ENCODE peak calls at places on chromosomes 11 and 22, in ten cellular contexts. One of them, this sample, is unnamed.

GRCh38 chr22:42277988-42278776 is 7.7 kb upstream of the TCF20 start:
- DNase-seq in kidney: peak; percentile 81
- DNase-seq in naive thymus-derived CD4-positive, alpha-beta T cell: no peak
- DNase-seq in adrenal gland: no peak
- DNase-seq in fibroblast of lung: peak; percentile 11
- DNase-seq in IMR-90: no peak
- DNase-seq in right lobe of liver: no peak
- DNase-seq in upper lobe of right lung: no peak
- DNase-seq in psoas muscle: peak; percentile 46
- DNase-seq in PC-9: peak; percentile 20
- DNase-seq in this sample: no peak

GRCh38 chr11:65798882-65799281 is 12.0 kb downstream of the OVOL1 start:
- DNase-seq in kidney: no peak
- DNase-seq in naive thymus-derived CD4-positive, alpha-beta T cell: no peak
- DNase-seq in adrenal gland: no peak
- DNase-seq in fibroblast of lung: no peak
- DNase-seq in IMR-90: no peak
- DNase-seq in right lobe of liver: no peak
- DNase-seq in upper lobe of right lung: no peak
- DNase-seq in psoas muscle: no peak
- DNase-seq in PC-9: no peak
- DNase-seq in this sample: no peak

GRCh38 chr11:64378335-64378884 is 19.4 kb downstream of the RPS6KA4 start:
- DNase-seq in kidney: peak; percentile 76
- DNase-seq in naive thymus-derived CD4-positive, alpha-beta T cell: no peak
- DNase-seq in adrenal gland: peak; percentile 88
- DNase-seq in fibroblast of lung: peak; percentile 25
- DNase-seq in IMR-90: no peak
- DNase-seq in right lobe of liver: no peak
- DNase-seq in upper lobe of right lung: no peak
- DNase-seq in psoas muscle: no peak
- DNase-seq in PC-9: no peak
- DNase-seq in this sample: no peak

GRCh38 chr11:17979770-17980371 is 33.0 kb downstream of the SERGEF start:
- DNase-seq in kidney: no peak
- DNase-seq in naive thymus-derived CD4-positive, alpha-beta T cell: peak; percentile 39
- DNase-seq in adrenal gland: no peak
- DNase-seq in fibroblast of lung: peak; percentile 19
- DNase-seq in IMR-90: peak; percentile 5
- DNase-seq in right lobe of liver: no peak
- DNase-seq in upper lobe of right lung: no peak
- DNase-seq in psoas muscle: no peak
- DNase-seq in PC-9: peak; percentile 35
- DNase-seq in this sample: peak; percentile 47

GRCh38 chr11:111949519-111950426 is 12.6 kb downstream of the DIXDC1 start:
- DNase-seq in kidney: no peak
- DNase-seq in naive thymus-derived CD4-positive, alpha-beta T cell: no peak
- DNase-seq in adrenal gland: peak; percentile 80
- DNase-seq in fibroblast of lung: no peak
- DNase-seq in IMR-90: no peak
- DNase-seq in right lobe of liver: no peak
- DNase-seq in upper lobe of right lung: no peak
- DNase-seq in psoas muscle: no peak
- DNase-seq in PC-9: no peak
- DNase-seq in this sample: no peak

GRCh38 chr11:133841279-133842043 is 3.9 kb downstream of the SPATA19 start:
- DNase-seq in kidney: no peak
- DNase-seq in naive thymus-derived CD4-positive, alpha-beta T cell: no peak
- DNase-seq in adrenal gland: no peak
- DNase-seq in fibroblast of lung: no peak
- DNase-seq in IMR-90: no peak
- DNase-seq in right lobe of liver: no peak
- DNase-seq in upper lobe of right lung: no peak
- DNase-seq in psoas muscle: no peak
- DNase-seq in PC-9: no peak
- DNase-seq in this sample: no peak

GRCh38 chr11:93740802-93741093 is 547 bp downstream of the TAF1D start:
- DNase-seq in kidney: peak; percentile 85
- DNase-seq in naive thymus-derived CD4-positive, alpha-beta T cell: no peak
- DNase-seq in adrenal gland: peak; percentile 72
- DNase-seq in fibroblast of lung: peak; percentile 68
- DNase-seq in IMR-90: peak; percentile 49
- DNase-seq in right lobe of liver: peak; percentile 64
- DNase-seq in upper lobe of right lung: peak; percentile 81
- DNase-seq in psoas muscle: peak; percentile 83
- DNase-seq in PC-9: peak; percentile 20
- DNase-seq in this sample: no peak

GRCh38 chr22:30400159-30400558 is 3.3 kb downstream of the SEC14L2 start:
- DNase-seq in kidney: no peak
- DNase-seq in naive thymus-derived CD4-positive, alpha-beta T cell: no peak
- DNase-seq in adrenal gland: no peak
- DNase-seq in fibroblast of lung: no peak
- DNase-seq in IMR-90: no peak
- DNase-seq in right lobe of liver: no peak
- DNase-seq in upper lobe of right lung: no peak
- DNase-seq in psoas muscle: no peak
- DNase-seq in PC-9: no peak
- DNase-seq in this sample: no peak

GRCh38 chr22:19691007-19691720 is 23.1 kb upstream of the SEPTIN5 start:
- DNase-seq in kidney: no peak
- DNase-seq in naive thymus-derived CD4-positive, alpha-beta T cell: no peak
- DNase-seq in adrenal gland: no peak
- DNase-seq in fibroblast of lung: no peak
- DNase-seq in IMR-90: no peak
- DNase-seq in right lobe of liver: no peak
- DNase-seq in upper lobe of right lung: peak; percentile 3
- DNase-seq in psoas muscle: no peak
- DNase-seq in PC-9: no peak
- DNase-seq in this sample: no peak

GRCh38 chr11:2215561-2216399 is 44.2 kb upstream of the TH start:
- DNase-seq in kidney: peak; percentile 73
- DNase-seq in naive thymus-derived CD4-positive, alpha-beta T cell: no peak
- DNase-seq in adrenal gland: no peak
- DNase-seq in fibroblast of lung: no peak
- DNase-seq in IMR-90: no peak
- DNase-seq in right lobe of liver: peak; percentile 14
- DNase-seq in upper lobe of right lung: peak; percentile 51
- DNase-seq in psoas muscle: no peak
- DNase-seq in PC-9: no peak
- DNase-seq in this sample: no peak

GRCh38 chr11:679271-680207 is 15.5 kb downstream of the DEAF1 start:
- DNase-seq in kidney: no peak
- DNase-seq in naive thymus-derived CD4-positive, alpha-beta T cell: no peak
- DNase-seq in adrenal gland: no peak
- DNase-seq in fibroblast of lung: no peak
- DNase-seq in IMR-90: no peak
- DNase-seq in right lobe of liver: peak; percentile 63
- DNase-seq in upper lobe of right lung: no peak
- DNase-seq in psoas muscle: no peak
- DNase-seq in PC-9: no peak
- DNase-seq in this sample: no peak

GRCh38 chr22:49929553-49929979 is 11.1 kb downstream of the CRELD2 start:
- DNase-seq in kidney: no peak
- DNase-seq in naive thymus-derived CD4-positive, alpha-beta T cell: peak; percentile 70
- DNase-seq in adrenal gland: no peak
- DNase-seq in fibroblast of lung: no peak
- DNase-seq in IMR-90: no peak
- DNase-seq in right lobe of liver: peak; percentile 80
- DNase-seq in upper lobe of right lung: peak; percentile 86
- DNase-seq in psoas muscle: peak; percentile 85
- DNase-seq in PC-9: peak; percentile 74
- DNase-seq in this sample: peak; percentile 67

GRCh38 chr22:19291580-19292261 is at the start of gene CLTCL1:
- DNase-seq in kidney: peak; percentile 95
- DNase-seq in naive thymus-derived CD4-positive, alpha-beta T cell: peak; percentile 60
- DNase-seq in adrenal gland: peak; percentile 88
- DNase-seq in fibroblast of lung: peak; percentile 73
- DNase-seq in IMR-90: peak; percentile 58
- DNase-seq in right lobe of liver: peak; percentile 91
- DNase-seq in upper lobe of right lung: peak; percentile 92
- DNase-seq in psoas muscle: peak; percentile 94
- DNase-seq in PC-9: peak; percentile 66
- DNase-seq in this sample: peak; percentile 68

GRCh38 chr11:78365381-78365792 is 52.2 kb downstream of the GAB2 start:
- DNase-seq in kidney: no peak
- DNase-seq in naive thymus-derived CD4-positive, alpha-beta T cell: no peak
- DNase-seq in adrenal gland: no peak
- DNase-seq in fibroblast of lung: no peak
- DNase-seq in IMR-90: no peak
- DNase-seq in right lobe of liver: no peak
- DNase-seq in upper lobe of right lung: no peak
- DNase-seq in psoas muscle: no peak
- DNase-seq in PC-9: peak; percentile 84
- DNase-seq in this sample: no peak

GRCh38 chr11:7604331-7604973 is 68.8 kb downstream of the CYB5R2 start:
- DNase-seq in kidney: no peak
- DNase-seq in naive thymus-derived CD4-positive, alpha-beta T cell: no peak
- DNase-seq in adrenal gland: no peak
- DNase-seq in fibroblast of lung: no peak
- DNase-seq in IMR-90: no peak
- DNase-seq in right lobe of liver: no peak
- DNase-seq in upper lobe of right lung: no peak
- DNase-seq in psoas muscle: no peak
- DNase-seq in PC-9: peak; percentile 60
- DNase-seq in this sample: no peak
- H3K9me3 ChIP-seq in kidney: no peaks in the 10 kb centered on the region
- H3K9me3 ChIP-seq in naive thymus-derived CD4-positive, alpha-beta T cell: no peaks in the 10 kb centered on the region
- H3K9me3 ChIP-seq in adrenal gland: no peaks in the 10 kb centered on the region
- H3K9me3 ChIP-seq in fibroblast of lung: no peaks in the 10 kb centered on the region
- H3K9me3 ChIP-seq in IMR-90: no peaks in the 10 kb centered on the region
- H3K9me3 ChIP-seq in right lobe of liver: no peaks in the 10 kb centered on the region
- H3K9me3 ChIP-seq in upper lobe of right lung: no peaks in the 10 kb centered on the region
- H3K9me3 ChIP-seq in psoas muscle: no peaks in the 10 kb centered on the region
- H3K9me3 ChIP-seq in PC-9: no peaks in the 10 kb centered on the region
- H3K9me3 ChIP-seq in this sample: no peaks in the 10 kb centered on the region

GRCh38 chr11:83063073-83063754 is 8.5 kb downstream of the RAB30 start:
- DNase-seq in kidney: no peak
- DNase-seq in naive thymus-derived CD4-positive, alpha-beta T cell: peak; percentile 44
- DNase-seq in adrenal gland: peak; percentile 43
- DNase-seq in fibroblast of lung: no peak
- DNase-seq in IMR-90: peak; percentile 33
- DNase-seq in right lobe of liver: no peak
- DNase-seq in upper lobe of right lung: no peak
- DNase-seq in psoas muscle: no peak
- DNase-seq in PC-9: no peak
- DNase-seq in this sample: peak; percentile 79

GRCh38 chr11:83060965-83061364 is 10.7 kb downstream of the RAB30 start:
- DNase-seq in kidney: no peak
- DNase-seq in naive thymus-derived CD4-positive, alpha-beta T cell: no peak
- DNase-seq in adrenal gland: no peak
- DNase-seq in fibroblast of lung: no peak
- DNase-seq in IMR-90: no peak
- DNase-seq in right lobe of liver: no peak
- DNase-seq in upper lobe of right lung: no peak
- DNase-seq in psoas muscle: no peak
- DNase-seq in PC-9: no peak
- DNase-seq in this sample: no peak

GRCh38 chr11:83064011-83064410 is 7.7 kb downstream of the RAB30 start:
- DNase-seq in kidney: no peak
- DNase-seq in naive thymus-derived CD4-positive, alpha-beta T cell: no peak
- DNase-seq in adrenal gland: no peak
- DNase-seq in fibroblast of lung: no peak
- DNase-seq in IMR-90: no peak
- DNase-seq in right lobe of liver: no peak
- DNase-seq in upper lobe of right lung: no peak
- DNase-seq in psoas muscle: no peak
- DNase-seq in PC-9: no peak
- DNase-seq in this sample: no peak

GRCh38 chr11:83057721-83058120 is 14.0 kb downstream of the RAB30 start:
- DNase-seq in kidney: no peak
- DNase-seq in naive thymus-derived CD4-positive, alpha-beta T cell: no peak
- DNase-seq in adrenal gland: no peak
- DNase-seq in fibroblast of lung: no peak
- DNase-seq in IMR-90: no peak
- DNase-seq in right lobe of liver: no peak
- DNase-seq in upper lobe of right lung: no peak
- DNase-seq in psoas muscle: no peak
- DNase-seq in PC-9: no peak
- DNase-seq in this sample: no peak

DNA sequence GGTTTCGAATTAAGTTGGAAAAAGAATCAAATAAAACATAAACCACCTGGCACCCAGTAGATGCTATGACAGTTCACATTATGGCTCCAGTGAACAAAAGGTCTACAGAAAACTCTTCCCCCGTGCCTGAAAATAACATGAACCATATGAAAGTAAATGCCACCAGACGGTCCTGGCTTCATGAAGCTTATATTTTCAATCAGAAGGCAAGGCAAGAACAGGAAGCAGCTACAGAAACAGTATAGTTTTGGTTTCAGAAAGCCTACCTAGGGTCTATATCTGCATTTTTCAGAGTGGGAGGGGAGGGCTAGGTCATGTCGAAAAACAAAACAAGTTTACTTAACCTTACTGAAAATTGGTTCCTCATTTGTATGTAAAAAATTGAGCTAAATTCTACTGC is 9.8 kb downstream of the RAB30 start:
- DNase-seq in kidney: no peak
- DNase-seq in naive thymus-derived CD4-positive, alpha-beta T cell: no peak
- DNase-seq in adrenal gland: no peak
- DNase-seq in fibroblast of lung: no peak
- DNase-seq in IMR-90: no peak
- DNase-seq in right lobe of liver: no peak
- DNase-seq in upper lobe of right lung: no peak
- DNase-seq in psoas muscle: no peak
- DNase-seq in PC-9: no peak
- DNase-seq in this sample: no peak
- H3K4me3 ChIP-seq in kidney: no peak overlapping the region
- H3K4me3 ChIP-seq in naive thymus-derived CD4-positive, alpha-beta T cell: no peak overlapping the region
- H3K4me3 ChIP-seq in adrenal gland: no peak overlapping the region
- H3K4me3 ChIP-seq in fibroblast of lung: no peak overlapping the region
- H3K4me3 ChIP-seq in IMR-90: no peak overlapping the region
- H3K4me3 ChIP-seq in right lobe of liver: no peak overlapping the region
- H3K4me3 ChIP-seq in upper lobe of right lung: no peak overlapping the region
- H3K4me3 ChIP-seq in psoas muscle: no peak overlapping the region
- H3K4me3 ChIP-seq in PC-9: no peak overlapping the region
- H3K4me3 ChIP-seq in this sample: peak overlapping the region; percentile 55

GRCh38 chr22:47369431-47370015 is 607.1 kb downstream of the TBC1D22A start:
- DNase-seq in kidney: no peak
- DNase-seq in naive thymus-derived CD4-positive, alpha-beta T cell: no peak
- DNase-seq in adrenal gland: peak; percentile 4
- DNase-seq in fibroblast of lung: no peak
- DNase-seq in IMR-90: no peak
- DNase-seq in right lobe of liver: no peak
- DNase-seq in upper lobe of right lung: no peak
- DNase-seq in psoas muscle: no peak
- DNase-seq in PC-9: no peak
- DNase-seq in this sample: no peak
- H3K9me3 ChIP-seq in kidney: no peaks in the 10 kb centered on the region
- H3K9me3 ChIP-seq in naive thymus-derived CD4-positive, alpha-beta T cell: no peaks in the 10 kb centered on the region
- H3K9me3 ChIP-seq in adrenal gland: no peaks in the 10 kb centered on the region
- H3K9me3 ChIP-seq in fibroblast of lung: no peaks in the 10 kb centered on the region
- H3K9me3 ChIP-seq in IMR-90: peaks cover 7% of the 10 kb centered on the region
- H3K9me3 ChIP-seq in right lobe of liver: no peaks in the 10 kb centered on the region
- H3K9me3 ChIP-seq in upper lobe of right lung: no peaks in the 10 kb centered on the region
- H3K9me3 ChIP-seq in psoas muscle: no peaks in the 10 kb centered on the region
- H3K9me3 ChIP-seq in PC-9: no peaks in the 10 kb centered on the region
- H3K9me3 ChIP-seq in this sample: no peaks in the 10 kb centered on the region

DNA sequence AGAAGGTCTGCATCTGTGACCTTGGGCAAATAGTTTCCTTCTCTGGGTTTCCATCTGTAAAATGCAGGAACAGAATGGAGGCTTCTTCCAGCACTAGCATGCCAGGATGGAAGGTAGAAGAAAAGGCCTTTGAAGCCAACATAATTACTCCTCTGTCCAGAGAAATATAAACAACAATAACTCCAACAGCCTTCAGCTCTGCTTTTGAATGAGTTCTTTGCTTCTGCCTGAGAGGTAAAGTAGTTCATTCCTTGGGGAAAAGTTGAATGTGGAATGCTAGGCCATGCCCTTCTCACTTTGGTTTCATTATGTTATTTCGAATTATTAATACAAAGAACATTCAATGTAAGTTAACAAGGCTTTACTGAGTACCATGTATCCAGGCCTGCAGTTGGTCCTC is 61.2 kb upstream of the BLID start:
- DNase-seq in kidney: no peak
- DNase-seq in naive thymus-derived CD4-positive, alpha-beta T cell: no peak
- DNase-seq in adrenal gland: no peak
- DNase-seq in fibroblast of lung: no peak
- DNase-seq in IMR-90: no peak
- DNase-seq in right lobe of liver: no peak
- DNase-seq in upper lobe of right lung: no peak
- DNase-seq in psoas muscle: no peak
- DNase-seq in PC-9: no peak
- DNase-seq in this sample: no peak
- H3K4me3 ChIP-seq in kidney: no peak overlapping the region
- H3K4me3 ChIP-seq in naive thymus-derived CD4-positive, alpha-beta T cell: no peak overlapping the region
- H3K4me3 ChIP-seq in adrenal gland: no peak overlapping the region
- H3K4me3 ChIP-seq in fibroblast of lung: peak overlapping the region; percentile 75
- H3K4me3 ChIP-seq in IMR-90: peak overlapping the region; percentile 61
- H3K4me3 ChIP-seq in right lobe of liver: no peak overlapping the region
- H3K4me3 ChIP-seq in upper lobe of right lung: no peak overlapping the region
- H3K4me3 ChIP-seq in psoas muscle: no peak overlapping the region
- H3K4me3 ChIP-seq in PC-9: peak overlapping the region; percentile 64
- H3K4me3 ChIP-seq in this sample: no peak overlapping the region

This sample was measured in CD4-positive, CD25-positive, alpha-beta regulatory T cell.